ENCODE peak calls at places on chromosome 5, in four cellular contexts. D is GM20000, Q is spleen, A is prostate gland. G is an unnamed sample.

GRCh38 chr5:145484195-145484594 is 350.9 kb downstream of the PRELID2 start:
- DNase-seq in D (no peak), A (no peak), Q (no peak), G (peak)

GRCh38 chr5:107365355-107366109 is 305.2 kb downstream of the EFNA5 start:
- DNase-seq in D (no peak), Q (no peak), A (no peak), G (peak)

GRCh38 chr5:170305016-170305645 is 7.6 kb upstream of the LCP2 start:
- DNase-seq in Q (no peak), D (no peak), A (no peak), G (no peak)

GRCh38 chr5:75558221-75558620 is 46.5 kb downstream of the POLK start:
- DNase-seq in D (no peak), Q (no peak), A (no peak), G (no peak)

GRCh38 chr5:32320576-32320975 is 7.8 kb upstream of the MTMR12 start:
- DNase-seq in A (no peak), Q (no peak), D (no peak), G (no peak)

GRCh38 chr5:137205237-137205636 is 293.9 kb downstream of the SPOCK1 start:
- DNase-seq in Q (no peak), D (no peak), A (no peak), G (peak)

GRCh38 chr5:80569086-80569960 is 757 bp downstream of the ANKRD34B start:
- DNase-seq in A (no peak), D (peak), Q (peak), G (no peak)

GRCh38 chr5:109829331-109829730 is 139.6 kb downstream of the MAN2A1 start:
- DNase-seq in Q (no peak), A (no peak), D (no peak), G (no peak)

GRCh38 chr5:120053841-120054240 is 410.3 kb upstream of the PRR16 start:
- DNase-seq in Q (no peak), D (no peak), A (no peak), G (peak)

GRCh38 chr5:10338996-10339903 is 14.2 kb upstream of the MARCHF6 start:
- DNase-seq in D (no peak), Q (no peak), A (no peak), G (no peak)

GRCh38 chr5:164420161-164420560 is 914.7 kb downstream of the MAT2B start:
- DNase-seq in Q (no peak), D (no peak), A (no peak), G (no peak)

GRCh38 chr5:164422400-164422799 is 917.0 kb downstream of the MAT2B start:
- DNase-seq in A (no peak), D (no peak), Q (no peak), G (peak)
- TF ChIP-seq CTCF in A (no peak), D (no peak), Q (no peak), G (peak)

DNA sequence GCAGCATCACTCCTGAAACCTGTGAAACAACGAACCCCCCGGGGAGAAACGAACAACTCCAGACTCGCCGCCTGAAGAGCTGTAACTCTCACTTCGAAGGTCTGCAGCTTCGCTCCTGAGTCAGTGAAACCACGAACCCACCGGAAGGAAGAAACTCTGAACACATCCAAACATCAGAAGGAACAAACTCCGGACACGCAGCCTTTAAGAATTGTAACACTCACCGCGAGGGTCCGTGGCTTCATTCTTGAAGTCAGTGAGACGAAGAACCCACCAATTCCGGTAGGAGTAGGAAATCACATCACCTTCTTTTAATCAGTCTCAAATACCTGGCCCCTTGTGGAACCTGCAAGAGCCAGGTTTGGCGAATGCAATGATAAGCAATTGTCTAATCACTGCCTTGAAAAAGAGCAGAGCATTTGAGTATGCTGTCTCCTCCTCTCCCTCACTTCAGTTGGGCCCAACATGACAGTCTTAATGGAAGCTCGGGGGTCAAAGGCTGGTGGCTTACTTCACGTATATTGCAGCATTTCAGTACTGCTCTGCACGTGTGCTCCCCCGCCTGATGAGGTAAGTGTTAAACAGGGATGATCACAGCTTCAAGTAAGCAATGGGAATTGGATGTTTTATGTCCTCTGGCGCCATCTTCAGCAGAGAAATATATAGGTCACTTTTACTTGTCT is 471 bp downstream of the IRGM start:
- DNase-seq in Q (peak), A (peak), D (peak), G (peak)
- TF ChIP-seq CTCF in Q (peak), A (peak), D (peak), G (peak)

DNA sequence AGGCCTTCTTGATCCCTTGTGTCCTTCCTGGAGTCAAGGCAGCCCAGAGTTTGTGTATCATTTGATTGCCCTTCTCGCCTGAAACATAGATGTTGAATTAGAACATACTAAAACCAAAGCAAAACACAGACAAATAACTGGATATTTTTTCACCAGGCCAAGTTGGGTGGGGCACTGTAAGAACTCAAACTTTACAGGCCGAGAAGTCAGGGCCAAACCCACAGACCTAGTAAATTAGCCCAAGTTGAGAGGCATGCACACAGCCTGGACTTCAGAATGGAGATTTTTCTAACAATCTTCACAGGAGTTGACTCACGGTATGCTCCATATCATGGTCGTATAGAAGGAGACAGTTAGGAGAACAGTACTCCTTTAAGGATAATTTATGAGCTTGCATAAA is 121.7 kb downstream of the PIK3R1 start:
- DNase-seq in Q (no peak), D (no peak), A (no peak), G (no peak)
- TF ChIP-seq CTCF in Q (no peak), D (no peak), A (no peak), G (no peak)

GRCh38 chr5:177452688-177453638 is 6.3 kb downstream of the PRR7 start:
- DNase-seq in A (no peak), D (no peak), Q (peak), G (no peak)
- TF ChIP-seq CTCF in A (no peak), D (no peak), Q (no peak), G (no peak)

DNA sequence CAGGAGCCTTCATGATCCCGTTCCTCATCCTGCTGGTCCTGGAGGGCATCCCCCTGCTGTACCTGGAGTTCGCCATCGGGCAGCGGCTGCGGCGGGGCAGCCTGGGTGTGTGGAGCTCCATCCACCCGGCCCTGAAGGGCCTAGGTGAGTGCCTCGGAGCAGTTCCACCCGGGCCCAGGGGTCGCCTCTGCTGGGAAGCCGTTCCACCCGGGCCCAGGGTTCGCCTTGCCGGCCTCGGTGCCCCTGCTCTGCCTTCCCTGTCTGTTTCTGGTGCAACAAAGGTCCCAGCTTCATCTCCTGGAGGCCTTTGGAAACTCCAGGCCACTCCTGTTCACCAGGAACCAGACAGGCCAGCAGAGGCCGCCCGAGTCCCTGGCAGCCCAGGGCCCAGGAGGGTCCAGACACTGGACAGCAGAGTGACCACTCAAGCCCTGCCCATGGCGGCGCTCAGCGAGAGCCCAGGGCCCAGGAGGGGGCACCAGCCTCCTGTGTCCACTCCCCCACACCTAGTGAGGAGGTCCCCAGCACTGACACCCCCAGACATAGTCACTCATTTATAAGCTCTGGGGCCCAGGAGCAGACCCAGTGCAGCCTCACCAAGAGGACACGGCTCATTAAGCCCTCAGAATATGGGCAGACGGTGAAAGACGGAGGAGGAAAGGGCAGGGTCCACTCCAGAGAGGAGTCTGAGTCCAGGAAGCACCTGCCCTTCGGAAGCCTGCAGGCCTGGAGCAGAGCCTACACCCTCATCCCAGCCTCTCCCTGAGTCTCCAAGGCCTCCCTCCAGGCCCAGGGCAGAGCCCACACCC is 7.6 kb downstream of the SLC6A19 start:
- DNase-seq in Q (no peak), A (no peak), D (no peak), G (peak)
- TF ChIP-seq CTCF in Q (no peak), A (peak), D (no peak), G (peak)

DNA sequence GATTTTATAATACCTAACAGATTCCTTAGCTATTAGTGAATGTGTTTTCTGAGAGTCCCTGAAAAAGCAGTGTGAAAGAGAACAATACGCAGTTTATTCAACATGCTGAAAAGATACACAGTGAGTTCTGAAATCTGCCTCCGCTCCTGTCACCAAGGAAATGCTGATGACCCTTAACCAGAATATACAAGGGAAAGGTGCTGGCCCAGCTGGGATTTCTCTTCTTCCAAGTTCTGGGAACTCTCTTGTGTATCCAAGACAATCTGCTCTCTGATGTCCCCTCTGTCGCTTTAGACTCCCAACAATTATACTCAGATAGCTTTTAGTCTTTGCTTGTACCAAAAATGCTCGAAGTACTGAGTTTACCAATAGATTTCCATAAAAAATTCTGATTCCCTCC is 214.9 kb downstream of the TMEM167A start:
- DNase-seq in D (no peak), A (no peak), Q (no peak), G (no peak)
- TF ChIP-seq CTCF in D (no peak), A (no peak), Q (no peak), G (no peak)

GRCh38 chr5:129174447-129174846 is 79.9 kb downstream of the ISOC1 start:
- DNase-seq in A (no peak), Q (no peak), D (no peak), G (no peak)

GRCh38 chr5:129177451-129177850 is 82.9 kb downstream of the ISOC1 start:
- DNase-seq in Q (no peak), A (no peak), D (no peak), G (no peak)

GRCh38 chr5:129171194-129171944 is 76.8 kb downstream of the ISOC1 start:
- DNase-seq in D (no peak), Q (no peak), A (no peak), G (no peak)

DNA sequence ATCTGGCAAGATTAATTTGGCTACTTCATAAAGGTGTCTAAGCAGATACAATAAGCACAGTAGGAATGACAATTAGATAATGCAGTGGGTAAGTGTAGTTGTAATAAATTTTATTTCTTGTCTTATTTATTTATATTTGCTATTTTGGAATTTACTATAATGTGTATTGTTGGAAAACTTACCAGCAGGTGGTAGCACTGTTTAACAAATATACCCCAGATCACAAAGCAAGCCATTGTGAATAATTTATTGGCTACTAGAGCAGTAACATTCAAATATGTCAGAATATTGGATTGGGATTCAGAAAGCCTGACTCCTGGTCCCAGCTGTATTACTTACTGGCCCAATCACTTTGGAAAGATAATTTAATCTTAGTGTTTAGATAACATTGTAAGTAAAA is 78.0 kb downstream of the ISOC1 start:
- DNase-seq in D (no peak), A (no peak), Q (no peak), G (peak)
- TF ChIP-seq CTCF in D (no peak), A (peak), Q (no peak), G (peak)

GRCh38 chr5:141392429-141393198 is at the start of gene PCDHGA8:
- DNase-seq in D (no peak), A (no peak), Q (no peak), G (peak)
- TF ChIP-seq CTCF in D (no peak), A (no peak), Q (no peak), G (peak)

GRCh38 chr5:156582193-156582598 is 255.2 kb downstream of the SGCD start:
- DNase-seq in Q (no peak), D (no peak), A (no peak), G (no peak)

GRCh38 chr5:156587012-156587411 is 260.0 kb downstream of the SGCD start:
- DNase-seq in Q (no peak), D (no peak), A (no peak), G (no peak)

GRCh38 chr5:156584856-156585255 is 257.9 kb downstream of the SGCD start:
- DNase-seq in Q (no peak), D (no peak), A (no peak), G (no peak)

GRCh38 chr5:156589104-156589858 is 260.8 kb upstream of the PPP1R2B start:
- DNase-seq in A (no peak), D (no peak), Q (no peak), G (no peak)

GRCh38 chr5:156585999-156586398 is 259.0 kb downstream of the SGCD start:
- DNase-seq in Q (no peak), A (no peak), D (no peak), G (no peak)
- TF ChIP-seq CTCF in Q (no peak), A (no peak), D (no peak), G (no peak)